ENCODE peak calls at places on chromosomes 11 and 22, in six cellular contexts. Y is SK-N-SH, Q is K562, C is suprapubic skin, L is transverse colon, F is GM12891. S is an unnamed sample.

GRCh38 chr11:65216830-65217229 is 35.1 kb downstream of the CAPN1 start:
- DNase-seq in L (no peak), Y (no peak), F (no peak), Q (no peak), C (no peak), S (no peak)

GRCh38 chr11:122101625-122102291 is 14.3 kb downstream of the BLID start:
- DNase-seq in Y (peak; percentile 58), Q (no peak), F (no peak), L (peak; percentile 28), C (no peak), S (no peak)

GRCh38 chr11:2451916-2452694 is 7.3 kb downstream of the KCNQ1 start:
- DNase-seq in Q (no peak), F (no peak), C (peak; percentile 50), Y (peak; percentile 30), L (no peak), S (no peak)

GRCh38 chr11:47437746-47438418 is 11.1 kb downstream of the RAPSN start:
- DNase-seq in Q (no peak), F (no peak), L (peak; percentile 31), C (no peak), Y (no peak), S (no peak)

GRCh38 chr11:87198266-87198881 is 160.6 kb downstream of the TMEM135 start:
- DNase-seq in L (no peak), C (no peak), Q (no peak), Y (no peak), F (no peak), S (no peak)

GRCh38 chr11:8426076-8426475 is 162.4 kb upstream of the LMO1 start:
- DNase-seq in Y (no peak), Q (no peak), L (no peak), C (no peak), F (no peak), S (no peak)

GRCh38 chr22:36387664-36387913 is 178 bp downstream of the MYH9 start:
- DNase-seq in L (no peak), Y (no peak), C (no peak), F (no peak), Q (no peak), S (no peak)

GRCh38 chr11:122234257-122234656 is 118.2 kb upstream of the BLID start:
- DNase-seq in C (no peak), L (no peak), Q (no peak), F (no peak), Y (no peak), S (no peak)

GRCh38 chr11:3835100-3835485 is 5.7 kb downstream of the RHOG start:
- DNase-seq in Q (peak; percentile 62), Y (no peak), L (peak; percentile 27), C (no peak), F (no peak), S (no peak)

GRCh38 chr11:100719362-100719761 is 32.3 kb downstream of the ARHGAP42 start:
- DNase-seq in C (no peak), F (no peak), L (no peak), Q (no peak), Y (no peak), S (no peak)

GRCh38 chr11:100716848-100717247 is 29.8 kb downstream of the ARHGAP42 start:
- DNase-seq in Q (no peak), C (no peak), Y (no peak), F (no peak), L (no peak), S (no peak)

GRCh38 chr11:100715163-100715792 is 28.2 kb downstream of the ARHGAP42 start:
- DNase-seq in Q (no peak), F (no peak), L (no peak), C (no peak), Y (no peak), S (no peak)

GRCh38 chr11:100719809-100720221 is 32.7 kb downstream of the ARHGAP42 start:
- DNase-seq in L (peak; percentile 39), Q (peak; percentile 25), F (no peak), C (no peak), Y (no peak), S (no peak)
- TF ChIP-seq POLR2AphosphoS5 in L (peak; percentile 54), Q (no peak), F (no peak), C (peak; percentile 71), Y (no peak), S (no peak)

DNA sequence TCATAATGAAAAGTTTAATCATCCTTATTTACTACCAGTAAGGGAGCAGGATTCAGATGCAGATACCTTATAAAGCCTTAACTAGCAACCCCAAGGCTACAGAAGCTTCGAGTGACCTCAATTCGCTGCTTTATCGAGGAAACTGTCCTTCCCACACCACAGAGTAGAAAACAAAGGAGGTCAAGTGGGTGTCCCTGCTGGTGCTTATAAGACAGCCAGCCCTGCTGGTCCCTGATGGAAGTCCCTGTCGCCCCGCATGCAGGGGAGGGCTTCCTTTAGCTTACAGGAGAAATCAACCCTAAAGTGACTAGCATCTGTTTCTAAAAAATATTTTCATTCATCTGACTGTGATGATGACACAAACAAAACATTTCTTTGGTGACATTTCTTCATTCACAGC is 7.3 kb downstream of the MN1 start:
- DNase-seq in Y (no peak), F (no peak), L (no peak), C (no peak), Q (no peak), S (no peak)
- TF ChIP-seq POLR2AphosphoS5 in Y (no peak), F (no peak), L (no peak), C (no peak), Q (no peak), S (no peak)

DNA sequence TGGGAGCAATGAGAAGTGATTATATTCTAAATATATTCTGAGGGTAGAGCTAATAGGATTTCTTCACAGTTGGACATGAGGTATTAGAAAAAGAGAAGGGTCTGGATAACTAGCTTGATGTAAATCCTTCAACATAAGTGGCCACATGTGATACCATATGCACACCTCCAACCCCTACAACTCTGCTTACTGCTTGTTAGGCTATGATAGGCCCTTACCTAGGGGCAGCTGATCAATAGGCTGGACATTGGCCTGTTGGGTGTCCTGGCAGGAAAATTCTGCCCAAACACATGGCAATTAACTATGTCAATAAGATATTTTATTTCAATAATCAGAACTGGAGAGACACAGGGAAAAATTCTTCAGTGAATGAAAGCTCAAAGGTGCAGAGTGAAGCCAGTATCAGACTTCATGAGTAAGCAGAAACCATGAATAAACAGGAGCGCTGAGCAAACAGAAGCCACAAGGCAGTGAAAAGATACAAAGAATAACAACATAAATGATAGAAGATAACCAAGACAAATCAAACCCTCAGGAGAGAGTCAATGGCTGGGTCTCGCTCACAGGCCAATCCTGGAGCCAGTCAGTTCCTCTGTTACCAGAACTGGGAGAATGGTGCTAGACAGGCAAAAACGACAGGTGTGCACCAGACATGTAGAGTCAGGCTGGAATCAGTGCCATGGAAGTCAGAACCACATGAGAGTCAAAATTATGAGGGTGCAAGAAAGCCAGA is 46.3 kb upstream of the PSMA1 start:
- DNase-seq in Q (no peak), F (no peak), Y (no peak), L (no peak), C (no peak), S (no peak)
- TF ChIP-seq POLR2AphosphoS5 in Q (no peak), F (no peak), Y (no peak), L (no peak), C (no peak), S (no peak)

DNA sequence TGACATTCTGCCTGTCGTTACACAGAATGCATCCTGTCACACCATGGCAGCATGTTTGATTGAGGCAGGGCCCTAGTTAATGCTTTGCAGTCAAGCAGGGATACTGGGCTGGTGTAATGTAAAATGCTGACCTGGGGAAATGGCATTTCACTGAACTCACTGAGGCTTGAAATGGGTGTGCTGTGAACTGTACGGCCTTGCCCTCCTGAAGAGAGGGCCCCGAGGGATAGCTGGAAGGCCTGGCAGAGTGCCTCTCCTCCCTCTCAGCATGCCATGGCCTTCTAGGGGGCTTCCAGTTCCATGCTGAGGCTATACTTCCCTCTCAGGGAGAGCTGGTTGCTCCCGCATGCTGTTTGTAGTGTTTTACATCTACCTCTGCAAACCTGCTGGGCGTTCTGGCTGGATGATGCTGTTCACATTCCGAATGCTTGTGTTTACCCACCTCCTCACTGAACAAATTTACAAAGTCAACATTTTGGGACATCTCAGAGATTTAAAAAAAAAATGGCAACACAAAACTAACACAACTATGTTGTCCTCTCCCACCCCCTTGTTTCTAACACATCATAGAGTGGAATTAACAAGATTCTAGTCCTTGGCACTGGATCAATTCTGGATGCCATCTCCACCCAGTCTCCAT is 416.7 kb upstream of the CADM1 start:
- DNase-seq in Y (no peak), C (no peak), F (no peak), L (no peak), Q (no peak), S (no peak)
- TF ChIP-seq POLR2AphosphoS5 in Y (no peak), C (no peak), F (no peak), L (no peak), Q (no peak), S (no peak)

DNA sequence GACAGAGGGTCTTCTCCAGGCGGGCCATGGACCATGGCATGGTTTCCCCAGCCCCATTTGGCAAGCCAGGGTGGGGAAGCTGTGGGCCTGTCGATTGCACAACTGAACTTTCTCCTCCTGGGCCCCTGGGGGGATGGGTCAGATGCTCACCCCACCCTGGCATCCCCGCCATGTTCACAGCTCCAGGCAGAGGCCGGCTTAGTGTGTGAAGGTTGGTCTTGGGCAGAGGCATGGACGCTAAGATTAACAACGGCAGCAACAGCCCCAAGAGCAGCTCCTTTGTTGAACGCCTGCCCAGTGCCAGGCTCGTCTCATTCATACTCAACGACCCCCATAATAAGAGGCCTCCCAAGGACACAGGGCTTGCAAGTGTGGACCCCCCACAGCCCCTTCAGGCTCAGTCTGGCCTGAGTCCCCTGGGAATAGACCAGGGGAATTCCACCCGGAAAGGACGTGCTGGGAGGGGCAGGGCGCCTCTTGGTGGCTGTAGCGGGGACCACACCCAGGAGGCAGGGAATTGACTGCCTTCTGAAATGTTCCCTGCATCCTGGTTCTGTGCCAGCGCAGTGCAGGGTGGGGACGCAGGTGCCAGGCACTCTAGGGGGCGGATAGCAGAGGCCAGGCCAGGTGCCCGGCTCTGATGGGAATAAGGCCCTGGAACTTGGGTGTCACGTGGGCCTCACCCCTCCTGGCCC is 8.3 kb downstream of the TSPO start:
- DNase-seq in F (no peak), Y (peak; percentile 45), Q (no peak), L (peak; percentile 92), C (no peak), S (no peak)
- TF ChIP-seq POLR2AphosphoS5 in F (no peak), Y (no peak), Q (no peak), L (no peak), C (no peak), S (no peak)

S was measured in vagina.